ENCODE peak calls at places on chromosomes 7 and 10, in five cellular contexts. One of them, this sample, is unnamed.

GRCh38 chr10:123250640-123251039 is 96.4 kb downstream of the BUB3 start:
- DNase-seq in AG04450: no peak
- DNase-seq in foreskin fibroblast: no peak
- DNase-seq in NCI-H146: peak
- DNase-seq in GM04503: no peak
- DNase-seq in this sample: no peak

GRCh38 chr7:157392256-157393037 is 55.6 kb downstream of the DNAJB6 start:
- DNase-seq in AG04450: no peak
- DNase-seq in foreskin fibroblast: no peak
- DNase-seq in NCI-H146: no peak
- DNase-seq in GM04503: no peak
- DNase-seq in this sample: peak

GRCh38 chr7:39184387-39184786 is 206.7 kb downstream of the POU6F2 start:
- DNase-seq in AG04450: no peak
- DNase-seq in foreskin fibroblast: no peak
- DNase-seq in NCI-H146: no peak
- DNase-seq in GM04503: no peak
- DNase-seq in this sample: no peak

GRCh38 chr10:7003821-7004220 is 407.0 kb downstream of the SFMBT2 start:
- DNase-seq in AG04450: no peak
- DNase-seq in foreskin fibroblast: no peak
- DNase-seq in NCI-H146: no peak
- DNase-seq in GM04503: no peak
- DNase-seq in this sample: no peak

GRCh38 chr7:29510028-29510427 is 53.6 kb upstream of the PRR15 start:
- DNase-seq in AG04450: no peak
- DNase-seq in foreskin fibroblast: no peak
- DNase-seq in NCI-H146: no peak
- DNase-seq in GM04503: no peak
- DNase-seq in this sample: no peak

GRCh38 chr10:33154590-33154989 is 179.9 kb downstream of the NRP1 start:
- DNase-seq in AG04450: no peak
- DNase-seq in foreskin fibroblast: no peak
- DNase-seq in NCI-H146: no peak
- DNase-seq in GM04503: peak
- DNase-seq in this sample: no peak

GRCh38 chr10:21172774-21173432 is 275.8 kb upstream of the NEBL start:
- DNase-seq in AG04450: no peak
- DNase-seq in foreskin fibroblast: peak
- DNase-seq in NCI-H146: peak
- DNase-seq in GM04503: no peak
- DNase-seq in this sample: no peak

GRCh38 chr10:77186936-77187335 is 450.7 kb downstream of the KCNMA1 start:
- DNase-seq in AG04450: no peak
- DNase-seq in foreskin fibroblast: peak
- DNase-seq in NCI-H146: no peak
- DNase-seq in GM04503: no peak
- DNase-seq in this sample: no peak

GRCh38 chr7:93159490-93159889 is 11.3 kb upstream of the SAMD9L start:
- DNase-seq in AG04450: no peak
- DNase-seq in foreskin fibroblast: peak
- DNase-seq in NCI-H146: no peak
- DNase-seq in GM04503: no peak
- DNase-seq in this sample: no peak

GRCh38 chr10:3729397-3729796 is 55.6 kb downstream of the KLF6 start:
- DNase-seq in AG04450: no peak
- DNase-seq in foreskin fibroblast: peak
- DNase-seq in NCI-H146: no peak
- DNase-seq in GM04503: no peak
- DNase-seq in this sample: no peak

GRCh38 chr7:68963547-68963946 is 634.7 kb upstream of the AUTS2 start:
- DNase-seq in AG04450: no peak
- DNase-seq in foreskin fibroblast: no peak
- DNase-seq in NCI-H146: no peak
- DNase-seq in GM04503: peak
- DNase-seq in this sample: peak

GRCh38 chr7:144834516-144835165 is 1.2 kb downstream of the TPK1 start:
- DNase-seq in AG04450: no peak
- DNase-seq in foreskin fibroblast: peak
- DNase-seq in NCI-H146: no peak
- DNase-seq in GM04503: no peak
- DNase-seq in this sample: peak

GRCh38 chr10:133200621-133201031 is 29.4 kb upstream of the UTF1 start:
- DNase-seq in AG04450: no peak
- DNase-seq in foreskin fibroblast: no peak
- DNase-seq in NCI-H146: no peak
- DNase-seq in GM04503: no peak
- DNase-seq in this sample: no peak

GRCh38 chr7:8261711-8262695 is at the start of gene ICA1:
- DNase-seq in AG04450: no peak
- DNase-seq in foreskin fibroblast: peak
- DNase-seq in NCI-H146: peak
- DNase-seq in GM04503: no peak
- DNase-seq in this sample: peak

GRCh38 chr10:107425844-107426553 is 261.5 kb upstream of the SORCS1 start:
- DNase-seq in AG04450: no peak
- DNase-seq in foreskin fibroblast: no peak
- DNase-seq in NCI-H146: no peak
- DNase-seq in GM04503: no peak
- DNase-seq in this sample: no peak

GRCh38 chr10:103397191-103397825 is 882 bp downstream of the PDCD11 start:
- DNase-seq in AG04450: no peak
- DNase-seq in foreskin fibroblast: peak
- DNase-seq in NCI-H146: peak
- DNase-seq in GM04503: no peak
- DNase-seq in this sample: no peak

GRCh38 chr7:80540841-80541240 is 29.0 kb upstream of the GNAT3 start:
- DNase-seq in AG04450: no peak
- DNase-seq in foreskin fibroblast: no peak
- DNase-seq in NCI-H146: no peak
- DNase-seq in GM04503: no peak
- DNase-seq in this sample: no peak

GRCh38 chr7:24727165-24728120 is 29.8 kb downstream of the GSDME start:
- DNase-seq in AG04450: no peak
- DNase-seq in foreskin fibroblast: no peak
- DNase-seq in NCI-H146: no peak
- DNase-seq in GM04503: no peak
- DNase-seq in this sample: no peak

GRCh38 chr10:6871128-6871527 is 291.1 kb upstream of the PRKCQ start:
- DNase-seq in AG04450: no peak
- DNase-seq in foreskin fibroblast: peak
- DNase-seq in NCI-H146: no peak
- DNase-seq in GM04503: no peak
- DNase-seq in this sample: no peak

GRCh38 chr7:101559586-101559985 is 69.5 kb downstream of the MYL10 start:
- DNase-seq in AG04450: no peak
- DNase-seq in foreskin fibroblast: no peak
- DNase-seq in NCI-H146: no peak
- DNase-seq in GM04503: no peak
- DNase-seq in this sample: peak

GRCh38 chr10:128144547-128144946 is 18.3 kb upstream of the MKI67 start:
- DNase-seq in AG04450: no peak
- DNase-seq in foreskin fibroblast: no peak
- DNase-seq in NCI-H146: no peak
- DNase-seq in GM04503: no peak
- DNase-seq in this sample: no peak

GRCh38 chr7:47672966-47673365 is 91.1 kb upstream of the TNS3 start:
- DNase-seq in AG04450: no peak
- DNase-seq in foreskin fibroblast: peak
- DNase-seq in NCI-H146: peak
- DNase-seq in GM04503: no peak
- DNase-seq in this sample: no peak

GRCh38 chr7:36506820-36507219 is 117.2 kb downstream of the ANLN start:
- DNase-seq in AG04450: no peak
- DNase-seq in foreskin fibroblast: peak
- DNase-seq in NCI-H146: no peak
- DNase-seq in GM04503: no peak
- DNase-seq in this sample: no peak

GRCh38 chr10:91149550-91149949 is 70.9 kb upstream of the PCGF5 start:
- DNase-seq in AG04450: no peak
- DNase-seq in foreskin fibroblast: no peak
- DNase-seq in NCI-H146: no peak
- DNase-seq in GM04503: no peak
- DNase-seq in this sample: no peak

GRCh38 chr7:150738092-150739044 is 1.1 kb downstream of the GIMAP5 start:
- DNase-seq in AG04450: no peak
- DNase-seq in foreskin fibroblast: no peak
- DNase-seq in NCI-H146: no peak
- DNase-seq in GM04503: no peak
- DNase-seq in this sample: no peak

GRCh38 chr10:86654411-86655172 is at the start of gene OPN4:
- DNase-seq in AG04450: no peak
- DNase-seq in foreskin fibroblast: peak
- DNase-seq in NCI-H146: no peak
- DNase-seq in GM04503: no peak
- DNase-seq in this sample: peak

GRCh38 chr10:124155781-124156401 is 62.5 kb upstream of the CHST15 start:
- DNase-seq in AG04450: no peak
- DNase-seq in foreskin fibroblast: no peak
- DNase-seq in NCI-H146: no peak
- DNase-seq in GM04503: no peak
- DNase-seq in this sample: peak

GRCh38 chr7:94998951-94999350 is 91.6 kb downstream of the PPP1R9A start:
- DNase-seq in AG04450: no peak
- DNase-seq in foreskin fibroblast: no peak
- DNase-seq in NCI-H146: no peak
- DNase-seq in GM04503: no peak
- DNase-seq in this sample: no peak

GRCh38 chr7:92613214-92613613 is 23.0 kb upstream of the FAM133B start:
- DNase-seq in AG04450: no peak
- DNase-seq in foreskin fibroblast: peak
- DNase-seq in NCI-H146: no peak
- DNase-seq in GM04503: no peak
- DNase-seq in this sample: no peak

GRCh38 chr10:86775056-86775858 is 18.8 kb downstream of the BMPR1A start:
- DNase-seq in AG04450: no peak
- DNase-seq in foreskin fibroblast: peak
- DNase-seq in NCI-H146: no peak
- DNase-seq in GM04503: no peak
- DNase-seq in this sample: no peak

GRCh38 chr7:122006687-122007086 is 133.7 kb downstream of the PTPRZ1 start:
- DNase-seq in AG04450: no peak
- DNase-seq in foreskin fibroblast: no peak
- DNase-seq in NCI-H146: peak
- DNase-seq in GM04503: no peak
- DNase-seq in this sample: no peak

GRCh38 chr10:109104806-109105205 is 818.5 kb downstream of the XPNPEP1 start:
- DNase-seq in AG04450: no peak
- DNase-seq in foreskin fibroblast: no peak
- DNase-seq in NCI-H146: no peak
- DNase-seq in GM04503: no peak
- DNase-seq in this sample: no peak

GRCh38 chr7:152876749-152877148 is 117.2 kb downstream of the ACTR3B start:
- DNase-seq in AG04450: no peak
- DNase-seq in foreskin fibroblast: no peak
- DNase-seq in NCI-H146: no peak
- DNase-seq in GM04503: no peak
- DNase-seq in this sample: no peak

GRCh38 chr10:131617113-131617877 is 283.5 kb upstream of the PPP2R2D start:
- DNase-seq in AG04450: no peak
- DNase-seq in foreskin fibroblast: no peak
- DNase-seq in NCI-H146: peak
- DNase-seq in GM04503: no peak
- DNase-seq in this sample: no peak

GRCh38 chr7:133556553-133556952 is 303.7 kb downstream of the EXOC4 start:
- DNase-seq in AG04450: no peak
- DNase-seq in foreskin fibroblast: no peak
- DNase-seq in NCI-H146: no peak
- DNase-seq in GM04503: no peak
- DNase-seq in this sample: no peak

GRCh38 chr10:70536196-70536920 is 57.8 kb downstream of the PALD1 start:
- DNase-seq in AG04450: no peak
- DNase-seq in foreskin fibroblast: no peak
- DNase-seq in NCI-H146: no peak
- DNase-seq in GM04503: no peak
- DNase-seq in this sample: no peak

This sample was measured in sigmoid colon.